ENCODE peak calls at places on chromosomes 7 and 10, in seven cellular contexts. K is HTR-8/SVneo; Z is activated CD4-positive, alpha-beta T cell treated with anti-CD3 and anti-CD28 coated beads, Interleukin-2, amount 10 ng/mL, durations not matched to agents 7 days and 5 days; R is AG04450; C is stimulated activated CD4-positive, alpha-beta T cell treated with anti-CD3 and anti-CD28 coated beads, Interleukin-12 subunit alpha, Interleukin-12 subunit beta, amount 100 ng/mL, for 48 hours; X is cardiac fibroblast; W is NCI-H1105. A is an unnamed sample.
A peak's percentile ranks its signal among the peaks of the same experiment; 100 is the strongest.

GRCh38 chr7:116052006-116052405 is 21.4 kb upstream of the TFEC start:
- DNase-seq in K (no peak), Z (no peak), R (no peak), C (no peak), X (peak; percentile 25), W (no peak), A (no peak)

GRCh38 chr7:1555046-1555812 is 776 bp downstream of the TMEM184A start:
- DNase-seq in K (peak; percentile 100), Z (no peak), R (peak; percentile 43), C (no peak), X (peak; percentile 85), W (no peak), A (peak; percentile 94)

GRCh38 chr10:102450374-102451104 is 804 bp downstream of the C10orf95 start:
- DNase-seq in K (peak; percentile 85), Z (peak; percentile 89), R (no peak), C (peak; percentile 78), X (peak; percentile 55), W (peak; percentile 67), A (peak; percentile 84)

GRCh38 chr7:71239517-71239916 is 107.6 kb downstream of the GALNT17 start:
- DNase-seq in K (no peak), Z (no peak), R (no peak), C (no peak), X (no peak), W (no peak), A (no peak)

GRCh38 chr10:49605177-49605938 is 4.8 kb upstream of the SLC18A3 start:
- DNase-seq in K (no peak), Z (no peak), R (no peak), C (no peak), X (no peak), W (peak; percentile 75), A (no peak)

GRCh38 chr10:132689721-132690360 is 96.1 kb downstream of the NKX6-2 start:
- DNase-seq in K (no peak), Z (no peak), R (no peak), C (no peak), X (no peak), W (no peak), A (no peak)

GRCh38 chr7:92751902-92752901 is 84.2 kb downstream of the CDK6 start:
- DNase-seq in K (peak; percentile 41), Z (no peak), R (peak; percentile 87), C (no peak), X (peak; percentile 96), W (no peak), A (no peak)

GRCh38 chr7:33837356-33837851 is 67.9 kb upstream of the BMPER start:
- DNase-seq in K (no peak), Z (no peak), R (no peak), C (no peak), X (no peak), W (no peak), A (no peak)

GRCh38 chr7:139846297-139846696 is 17.2 kb downstream of the TBXAS1 start:
- DNase-seq in K (no peak), Z (no peak), R (no peak), C (no peak), X (no peak), W (no peak), A (no peak)

GRCh38 chr10:77857272-77857671 is 69.3 kb downstream of the DLG5 start:
- DNase-seq in K (no peak), Z (no peak), R (no peak), C (no peak), X (no peak), W (no peak), A (peak; percentile 65)

GRCh38 chr10:56319386-56319785 is 41.7 kb downstream of the ZWINT start:
- DNase-seq in K (no peak), Z (no peak), R (peak; percentile 8), C (no peak), X (peak; percentile 16), W (no peak), A (peak; percentile 19)

GRCh38 chr10:49071221-49071761 is 44.0 kb downstream of the VSTM4 start:
- DNase-seq in K (no peak), Z (no peak), R (no peak), C (no peak), X (no peak), W (no peak), A (no peak)

GRCh38 chr7:124773938-124774337 is 8.3 kb upstream of the GPR37 start:
- DNase-seq in K (no peak), Z (no peak), R (no peak), C (no peak), X (no peak), W (no peak), A (no peak)